ENCODE peak calls at places on chromosomes 3 and 15, in four cellular contexts. G is GM23338; M is A172; P is effector memory CD8-positive, alpha-beta T cell. K is an unnamed sample.
A peak's percentile ranks its signal among the peaks of the same experiment; 100 is the strongest.

GRCh38 chr3:188946837-188947236 is 224.9 kb upstream of the TPRG1 start:
- DNase-seq in M (no peak), G (no peak), P (no peak), K (no peak)

GRCh38 chr3:105483476-105483875 is 116.8 kb downstream of the ALCAM start:
- DNase-seq in M (no peak), G (no peak), P (no peak), K (no peak)

GRCh38 chr15:60592386-60593339 is 113.7 kb upstream of the ICE2 start:
- DNase-seq in P (peak; percentile 85), M (peak; percentile 22), G (peak; percentile 94), K (peak; percentile 94)

GRCh38 chr3:71524688-71525087 is 58.8 kb downstream of the FOXP1 start:
- DNase-seq in G (no peak), P (no peak), M (no peak), K (no peak)

GRCh38 chr3:46935168-46935858 is 41.2 kb downstream of the CCDC12 start:
- DNase-seq in G (peak; percentile 84), P (no peak), M (peak; percentile 98), K (peak; percentile 94)

GRCh38 chr3:131361464-131362421 is 19.8 kb upstream of the NUDT16 start:
- DNase-seq in P (no peak), M (no peak), G (peak; percentile 98), K (peak; percentile 98)

GRCh38 chr3:127165036-127165435 is 27.9 kb upstream of the PRR23E start:
- DNase-seq in P (no peak), M (no peak), G (no peak), K (no peak)

GRCh38 chr3:81728766-81729544 is 32.5 kb downstream of the GBE1 start:
- DNase-seq in M (peak; percentile 74), P (no peak), G (no peak), K (no peak)

GRCh38 chr15:81071130-81071529 is 62.9 kb upstream of the CFAP161 start:
- DNase-seq in P (no peak), G (no peak), M (no peak), K (no peak)

GRCh38 chr3:54905936-54906335 is 21.9 kb downstream of the LRTM1 start:
- DNase-seq in P (no peak), G (no peak), M (no peak), K (no peak)

GRCh38 chr3:58198362-58198761 is 12.4 kb downstream of the DNASE1L3 start:
- DNase-seq in G (no peak), P (no peak), M (no peak), K (no peak)

GRCh38 chr3:67947808-67948508 is 293.5 kb upstream of the SUCLG2 start:
- DNase-seq in P (peak; percentile 55), M (peak; percentile 35), G (peak; percentile 73), K (peak; percentile 95)

GRCh38 chr3:52030725-52031330 is 25.5 kb downstream of the DUSP7 start:
- DNase-seq in M (no peak), P (no peak), G (no peak), K (no peak)

GRCh38 chr3:3196148-3196861 is 16.8 kb upstream of the CRBN start:
- DNase-seq in G (peak; percentile 52), M (peak; percentile 17), P (no peak), K (peak; percentile 76)

GRCh38 chr15:42138411-42138810 is 18.0 kb downstream of the PLA2G4F start:
- DNase-seq in M (no peak), G (no peak), P (no peak), K (peak; percentile 31)

GRCh38 chr3:170080605-170081004 is 42.8 kb downstream of the GPR160 start:
- DNase-seq in G (no peak), M (no peak), P (no peak), K (no peak)

GRCh38 chr3:141797819-141798405 is 34.7 kb downstream of the GRK7 start:
- DNase-seq in P (no peak), G (no peak), M (no peak), K (no peak)

GRCh38 chr3:16076564-16076963 is 97.9 kb upstream of the GALNT15 start:
- DNase-seq in G (no peak), M (no peak), P (no peak), K (no peak)

GRCh38 chr3:141020139-141020940 is 30.8 kb upstream of the SPSB4 start:
- DNase-seq in M (peak; percentile 53), P (no peak), G (no peak), K (no peak)

GRCh38 chr3:101179637-101180036 is 140.7 kb downstream of the IMPG2 start:
- DNase-seq in M (no peak), P (no peak), G (no peak), K (no peak)

GRCh38 chr3:100465871-100466777 is 26.3 kb upstream of the TMEM45A start:
- DNase-seq in G (no peak), P (no peak), M (no peak), K (no peak)

GRCh38 chr3:3392946-3393345 is 213.5 kb upstream of the CRBN start:
- DNase-seq in G (no peak), P (no peak), M (no peak), K (no peak)

GRCh38 chr3:56188201-56188600 is 280.1 kb downstream of the ERC2 start:
- DNase-seq in P (no peak), M (no peak), G (no peak), K (no peak)

GRCh38 chr15:72491768-72492167 is 17.6 kb downstream of the ARIH1 start:
- DNase-seq in G (no peak), M (peak; percentile 40), P (no peak), K (no peak)

GRCh38 chr3:197021729-197022404 is 7.8 kb downstream of the MELTF start:
- DNase-seq in G (no peak), M (no peak), P (no peak), K (no peak)

GRCh38 chr15:40471778-40472130 is 970 bp downstream of the CHST14 start:
- DNase-seq in G (peak; percentile 86), M (peak; percentile 23), P (no peak), K (no peak)

GRCh38 chr3:168581718-168582332 is 486.1 kb upstream of the GOLIM4 start:
- DNase-seq in P (no peak), G (peak; percentile 34), M (no peak), K (peak; percentile 66)

GRCh38 chr3:174857301-174857700 is 1.8 kb upstream of the NAALADL2 start:
- DNase-seq in G (no peak), M (no peak), P (no peak), K (no peak)

GRCh38 chr3:157248590-157249425 is 88.9 kb upstream of the CCNL1 start:
- DNase-seq in M (peak; percentile 94), P (no peak), G (no peak), K (no peak)

GRCh38 chr3:46674031-46674592 is 19.4 kb downstream of the ALS2CL start:
- DNase-seq in G (no peak), P (no peak), M (no peak), K (peak; percentile 64)

GRCh38 chr15:85860394-85861161 is 65.9 kb upstream of the KLHL25 start:
- DNase-seq in G (no peak), P (no peak), M (no peak), K (peak; percentile 42)

GRCh38 chr3:12655701-12656100 is 8.2 kb downstream of the RAF1 start:
- DNase-seq in G (no peak), M (no peak), P (no peak), K (peak; percentile 17)

GRCh38 chr15:26531489-26531888 is 241.4 kb downstream of the GABRB3 start:
- DNase-seq in P (no peak), G (peak; percentile 39), M (no peak), K (no peak)

GRCh38 chr3:69784854-69785523 is 45.7 kb downstream of the MITF start:
- DNase-seq in G (no peak), M (peak; percentile 78), P (no peak), K (no peak)